ENCODE peak calls at places on chromosomes 13 and 19, in seven cellular contexts. F is anterior cingulate cortex, P is fibroblast of lung, Q is amniotic epithelial cell, R is HFF-Myc, J is hepatic stellate cell, V is pancreas. K is an unnamed sample.

GRCh38 chr13:24709186-24709913 is 29.1 kb downstream of the ATP12A start:
- DNase-seq in F (no peak), P (no peak), Q (no peak), R (no peak), J (no peak), V (no peak), K (no peak)

GRCh38 chr13:113848431-113849260 is 15.2 kb downstream of the GAS6 start:
- DNase-seq in F (no peak), P (no peak), Q (no peak), R (no peak), J (no peak), V (no peak), K (no peak)

GRCh38 chr19:24049537-24049936 is 37.5 kb upstream of the ZNF254 start:
- DNase-seq in F (no peak), P (no peak), Q (no peak), R (no peak), J (no peak), V (no peak), K (no peak)

GRCh38 chr13:77055158-77055557 is 28.2 kb upstream of the FBXL3 start:
- DNase-seq in F (no peak), P (no peak), Q (no peak), R (no peak), J (no peak), V (no peak), K (no peak)

GRCh38 chr19:47032171-47032811 is 12.7 kb downstream of the NPAS1 start:
- DNase-seq in F (no peak), P (no peak), Q (no peak), R (no peak), J (peak; percentile 58), V (peak; percentile 48), K (peak; percentile 4)

GRCh38 chr13:67133476-67133875 is 96.7 kb downstream of the PCDH9 start:
- DNase-seq in F (no peak), P (no peak), Q (peak; percentile 27), R (no peak), J (no peak), V (no peak), K (no peak)

GRCh38 chr13:96112936-96113335 is 23.0 kb downstream of the HS6ST3 start:
- DNase-seq in F (no peak), P (no peak), Q (peak; percentile 50), R (no peak), J (no peak), V (no peak), K (no peak)

GRCh38 chr13:79456656-79457365 is 24.1 kb upstream of the NDFIP2 start:
- DNase-seq in F (no peak), P (no peak), Q (no peak), R (no peak), J (no peak), V (no peak), K (no peak)

GRCh38 chr19:45395524-45396388 is 9.1 kb downstream of the PPP1R13L start:
- DNase-seq in F (no peak), P (no peak), Q (no peak), R (no peak), J (no peak), V (no peak), K (no peak)

GRCh38 chr19:16258440-16258903 is 60.8 kb downstream of the AP1M1 start:
- DNase-seq in F (peak; percentile 13), P (no peak), Q (no peak), R (no peak), J (peak; percentile 73), V (no peak), K (no peak)

GRCh38 chr13:36360863-36361262 is 14.7 kb upstream of the SPART start:
- DNase-seq in F (no peak), P (no peak), Q (no peak), R (no peak), J (no peak), V (no peak), K (no peak)

GRCh38 chr19:11382898-11383705 is 1.0 kb downstream of the EPOR start:
- DNase-seq in F (no peak), P (no peak), Q (no peak), R (no peak), J (peak; percentile 41), V (peak; percentile 48), K (no peak)

GRCh38 chr13:74346960-74347359 is 212.8 kb upstream of the KLF12 start:
- DNase-seq in F (no peak), P (no peak), Q (no peak), R (no peak), J (no peak), V (no peak), K (no peak)

K was measured in midbrain.